ENCODE peak calls at places on chromosomes 3 and 15, in four cellular contexts. A is thoracic aorta, T is psoas muscle, U is choroid plexus epithelial cell. G is an unnamed sample.

GRCh38 chr3:98817546-98817945 is 54.4 kb downstream of the ST3GAL6 start:
- DNase-seq in U (peak), A (no peak), T (no peak), G (no peak)

GRCh38 chr15:90419738-90420487 is 31.9 kb downstream of the IQGAP1 start:
- DNase-seq in T (no peak), A (no peak), U (peak), G (no peak)

GRCh38 chr15:80272987-80273386 is 21.0 kb upstream of the CTXND1 start:
- DNase-seq in A (no peak), T (no peak), U (no peak), G (no peak)

GRCh38 chr3:116905805-116906204 is 196.2 kb downstream of the TUSC7 start:
- DNase-seq in U (peak), T (no peak), A (no peak), G (no peak)

GRCh38 chr3:43786102-43786952 is 95.6 kb downstream of the ABHD5 start:
- DNase-seq in A (no peak), U (no peak), T (no peak), G (no peak)

GRCh38 chr3:127479449-127479848 is 111.1 kb downstream of the TPRA1 start:
- DNase-seq in T (no peak), A (no peak), U (no peak), G (no peak)

GRCh38 chr15:96409231-96410138 is 79.0 kb downstream of the NR2F2 start:
- DNase-seq in U (no peak), T (no peak), A (no peak), G (no peak)

GRCh38 chr3:43872301-43872700 is 181.6 kb downstream of the ABHD5 start:
- DNase-seq in T (no peak), U (peak), A (no peak), G (peak)

GRCh38 chr3:178822722-178823121 is 248.9 kb downstream of the ZMAT3 start:
- DNase-seq in U (no peak), A (no peak), T (no peak), G (no peak)

GRCh38 chr3:63969866-63970265 is 53.4 kb downstream of the PSMD6 start:
- DNase-seq in U (no peak), T (no peak), A (no peak), G (no peak)

GRCh38 chr3:117540583-117540982 is 831.0 kb downstream of the TUSC7 start:
- DNase-seq in A (no peak), T (no peak), U (peak), G (no peak)

GRCh38 chr3:191070201-191070600 is 128.8 kb upstream of the OSTN start:
- DNase-seq in A (no peak), U (peak), T (no peak), G (no peak)

GRCh38 chr3:141382571-141382970 is 14.3 kb downstream of the ZBTB38 start:
- DNase-seq in A (no peak), T (no peak), U (no peak), G (no peak)

GRCh38 chr3:50196253-50196801 is 4.9 kb downstream of the GNAT1 start:
- DNase-seq in A (no peak), T (no peak), U (no peak), G (no peak)